ENCODE peak calls at places on chromosomes 13 and 19, in five cellular contexts. O is lower lobe of right lung, R is left ventricle myocardium inferior, C is astrocyte, I is kidney. T is an unnamed sample.
A peak's percentile ranks its signal among the peaks of the same experiment; 100 is the strongest.

GRCh38 chr13:41224113-41225110 is 30.0 kb upstream of the KBTBD7 start:
- DNase-seq in O (no peak), R (no peak), C (peak; percentile 84), I (no peak), T (no peak)

GRCh38 chr13:107586216-107586615 is 629.1 kb downstream of the LIG4 start:
- DNase-seq in O (no peak), R (no peak), C (peak; percentile 22), I (no peak), T (no peak)

GRCh38 chr13:109394311-109394988 is 391.9 kb downstream of the IRS2 start:
- DNase-seq in O (no peak), R (no peak), C (no peak), I (no peak), T (no peak)

GRCh38 chr13:110304256-110304655 is 2.7 kb downstream of the COL4A1 start:
- DNase-seq in O (no peak), R (no peak), C (no peak), I (no peak), T (no peak)

GRCh38 chr13:57557979-57558529 is 73.5 kb upstream of the PCDH17 start:
- DNase-seq in O (no peak), R (no peak), C (no peak), I (no peak), T (no peak)

GRCh38 chr19:52522555-52522954 is 4.9 kb upstream of the ZNF808 start:
- DNase-seq in O (no peak), R (no peak), C (no peak), I (no peak), T (no peak)

GRCh38 chr19:38684078-38684861 is 36.8 kb downstream of the ACTN4 start:
- DNase-seq in O (peak; percentile 80), R (peak; percentile 52), C (peak; percentile 84), I (peak; percentile 89), T (no peak)

GRCh38 chr19:18683955-18684641 is 618 bp downstream of the CRTC1 start:
- DNase-seq in O (no peak), R (no peak), C (no peak), I (no peak), T (no peak)

GRCh38 chr19:21482863-21483276 is 22.5 kb upstream of the ZNF429 start:
- DNase-seq in O (peak; percentile 68), R (peak; percentile 63), C (peak; percentile 3), I (peak; percentile 86), T (peak; percentile 28)

GRCh38 chr13:23558675-23559536 is 11.3 kb upstream of the TNFRSF19 start:
- DNase-seq in O (peak; percentile 71), R (peak; percentile 57), C (peak; percentile 91), I (peak; percentile 76), T (peak; percentile 51)

GRCh38 chr19:8575467-8575997 is 1.7 kb downstream of the MYO1F start:
- DNase-seq in O (no peak), R (no peak), C (peak; percentile 65), I (no peak), T (no peak)

GRCh38 chr19:15448778-15449619 is 757 bp downstream of the WIZ start:
- DNase-seq in O (no peak), R (no peak), C (no peak), I (peak; percentile 87), T (no peak)

GRCh38 chr13:110726726-110727125 is 13.2 kb downstream of the ING1 start:
- DNase-seq in O (no peak), R (no peak), C (no peak), I (no peak), T (no peak)

GRCh38 chr19:45112111-45112827 is 19.3 kb downstream of the PPP1R37 start:
- DNase-seq in O (no peak), R (no peak), C (no peak), I (no peak), T (no peak)

GRCh38 chr13:21872795-21873194 is 201.9 kb downstream of the FGF9 start:
- DNase-seq in O (no peak), R (no peak), C (no peak), I (no peak), T (no peak)

GRCh38 chr13:29991343-29991742 is 140.9 kb upstream of the UBL3 start:
- DNase-seq in O (no peak), R (no peak), C (peak; percentile 98), I (no peak), T (no peak)

GRCh38 chr19:35140207-35140897 is 1.7 kb downstream of the FXYD1 start:
- DNase-seq in O (no peak), R (no peak), C (no peak), I (no peak), T (peak; percentile 24)

GRCh38 chr19:35140898-35141626 is 2.0 kb upstream of the FXYD7 start:
- DNase-seq in O (peak; percentile 96), R (peak; percentile 92), C (peak; percentile 58), I (peak; percentile 98), T (peak; percentile 97)

GRCh38 chr19:35142531-35143230 is 374 bp upstream of the FXYD7 start:
- DNase-seq in O (no peak), R (peak; percentile 40), C (no peak), I (peak; percentile 85), T (peak; percentile 63)

GRCh38 chr19:35143231-35143715 is at the start of gene FXYD7:
- DNase-seq in O (no peak), R (no peak), C (no peak), I (peak; percentile 83), T (peak; percentile 38)

DNA sequence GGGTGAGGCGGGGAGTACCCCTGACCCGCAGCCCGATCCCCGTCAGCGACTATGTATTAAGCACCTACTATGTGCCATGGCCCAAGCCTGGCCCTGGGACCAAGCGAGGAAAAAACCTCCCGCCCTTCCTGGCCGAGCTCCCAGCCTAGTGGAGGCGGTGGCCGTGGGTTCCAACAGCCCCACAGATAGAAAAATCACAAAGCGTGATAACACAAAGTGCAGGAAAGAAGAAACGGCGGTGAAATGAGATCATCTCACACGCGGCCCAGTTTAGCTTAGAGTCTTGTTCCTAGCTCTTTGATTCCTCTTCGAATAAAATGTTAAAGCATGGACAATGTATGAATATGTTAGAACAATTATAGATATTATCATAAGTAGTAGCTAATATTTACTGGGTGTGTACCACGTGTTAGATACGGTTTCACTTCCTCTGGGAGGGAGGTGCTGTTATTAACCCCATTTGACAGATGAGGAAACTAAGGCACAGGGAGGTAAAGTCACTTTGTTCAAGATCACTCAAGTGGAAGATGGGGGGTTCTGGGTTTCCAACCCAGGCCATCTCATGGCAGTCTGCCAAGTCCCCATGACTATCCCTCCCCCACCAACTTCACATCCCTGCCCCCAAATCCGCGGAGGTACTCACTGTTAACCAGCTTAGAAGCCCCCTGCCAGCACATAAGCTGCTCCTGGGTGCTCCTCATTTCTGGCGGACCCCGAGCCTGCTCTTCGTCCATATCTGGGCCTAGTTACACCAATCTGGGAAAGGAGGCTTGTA is 1.2 kb upstream of the FXYD7 start:
- DNase-seq in O (no peak), R (no peak), C (no peak), I (no peak), T (no peak)
- TF ChIP-seq CTCF in O (no peak), R (no peak), C (no peak), I (no peak), T (no peak)

GRCh38 chr13:45870232-45870631 is 18.7 kb upstream of the SIAH3 start:
- DNase-seq in O (no peak), R (peak; percentile 23), C (no peak), I (no peak), T (peak; percentile 33)

GRCh38 chr13:45863716-45864590 is 12.4 kb upstream of the SIAH3 start:
- DNase-seq in O (no peak), R (no peak), C (no peak), I (no peak), T (no peak)

GRCh38 chr13:45861352-45861751 is 9.8 kb upstream of the SIAH3 start:
- DNase-seq in O (no peak), R (no peak), C (no peak), I (no peak), T (no peak)

GRCh38 chr13:45860240-45860639 is 8.7 kb upstream of the SIAH3 start:
- DNase-seq in O (no peak), R (no peak), C (no peak), I (no peak), T (no peak)

DNA sequence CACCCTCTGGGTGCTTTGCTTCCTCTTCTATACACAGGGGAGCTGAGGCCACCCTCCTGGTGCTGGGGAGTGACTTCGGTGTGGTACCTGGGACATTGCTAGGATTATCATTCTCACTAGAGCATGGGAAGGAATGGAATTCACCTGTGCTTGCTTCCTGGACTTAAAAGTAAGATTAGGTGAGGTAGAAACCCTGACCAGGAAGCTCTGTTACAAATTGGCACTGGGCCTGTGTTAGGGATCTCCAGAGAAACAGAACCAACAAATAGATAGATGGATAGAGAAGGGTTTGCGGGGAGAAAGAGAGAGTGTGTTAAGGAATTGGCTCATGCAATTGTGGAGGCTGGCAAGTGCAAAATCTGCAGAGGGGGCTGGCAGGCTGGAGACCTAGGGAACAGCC is 13.9 kb upstream of the SIAH3 start:
- DNase-seq in O (no peak), R (no peak), C (no peak), I (no peak), T (no peak)
- H3K4me1 ChIP-seq in O (no peaks in the 10 kb centered on the region), R (peaks cover 7% of the 10 kb centered on the region), C (peaks cover 10% of the 10 kb centered on the region), I (no peaks in the 10 kb centered on the region), T (peaks cover 3% of the 10 kb centered on the region)

GRCh38 chr13:113813070-113813748 is 50.7 kb downstream of the GAS6 start:
- DNase-seq in O (no peak), R (no peak), C (no peak), I (no peak), T (no peak)

GRCh38 chr13:113816248-113816924 is 47.5 kb downstream of the GAS6 start:
- DNase-seq in O (no peak), R (no peak), C (no peak), I (no peak), T (no peak)

GRCh38 chr13:113813749-113814434 is 50.0 kb downstream of the GAS6 start:
- DNase-seq in O (no peak), R (no peak), C (peak; percentile 24), I (no peak), T (no peak)

GRCh38 chr13:113815151-113816058 is 48.5 kb downstream of the GAS6 start:
- DNase-seq in O (no peak), R (no peak), C (no peak), I (no peak), T (no peak)

DNA sequence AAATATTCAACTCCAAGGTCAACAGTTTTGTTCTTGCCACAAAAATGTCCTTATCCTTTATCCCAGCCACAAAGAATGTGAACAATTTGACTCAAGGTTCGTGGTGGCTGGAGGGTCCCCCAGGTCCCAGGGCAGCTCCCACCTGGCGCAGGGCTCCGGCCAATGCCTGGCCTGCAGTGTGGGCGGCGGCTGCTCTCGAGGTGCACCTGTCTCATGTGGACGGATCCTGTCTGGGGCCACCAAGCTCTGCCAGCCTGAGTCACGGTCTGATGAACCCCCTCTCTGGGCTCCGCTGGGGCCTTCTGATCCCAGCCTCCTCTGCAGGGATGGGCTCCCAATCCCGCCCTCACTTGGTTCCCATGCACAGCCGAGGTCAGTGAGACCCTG is 49.4 kb downstream of the GAS6 start:
- DNase-seq in O (no peak), R (no peak), C (peak; percentile 72), I (no peak), T (no peak)
- H3K27ac ChIP-seq in O (peak overlapping the region; percentile 54), R (no peak overlapping the region), C (no peak overlapping the region), I (no peak overlapping the region), T (no peak overlapping the region)

DNA sequence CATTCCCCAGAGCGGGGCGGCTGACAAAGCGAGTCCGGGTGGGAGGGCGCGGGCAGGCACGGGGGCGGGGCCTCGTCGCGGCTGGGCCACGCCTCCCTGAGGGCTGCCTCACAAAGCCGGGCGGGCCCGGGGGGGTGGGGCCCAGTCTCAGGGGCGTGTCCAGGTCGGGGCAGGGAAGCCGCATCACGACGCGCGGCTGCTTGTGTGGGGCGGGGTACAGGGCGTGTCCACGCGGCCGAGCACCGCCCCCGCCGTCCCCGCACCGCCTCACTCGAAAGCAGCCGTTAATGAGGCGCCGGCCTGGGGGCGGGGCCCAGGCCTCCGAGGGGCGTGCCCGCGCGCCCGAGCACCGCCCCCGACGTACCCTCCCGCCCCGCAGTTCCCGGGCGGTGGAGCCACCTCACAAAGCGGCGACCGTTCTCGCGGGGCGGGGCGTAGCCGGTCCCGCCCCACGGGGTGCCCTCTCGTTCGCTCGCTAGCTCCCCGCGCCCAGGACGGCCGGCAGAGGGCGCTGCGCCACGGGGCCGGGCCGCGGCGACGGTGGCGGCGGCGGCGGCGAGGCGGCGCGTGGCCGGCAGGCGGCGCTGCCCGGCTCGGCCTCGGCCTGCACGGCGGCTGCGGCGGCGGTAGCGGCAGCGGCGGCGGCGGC is at the start of gene CARM1:
- DNase-seq in O (peak; percentile 99), R (peak; percentile 99), C (peak; percentile 86), I (peak; percentile 100), T (peak; percentile 100)
- TF ChIP-seq CTCF in O (peak; percentile 59), R (peak; percentile 71), C (no peak), I (peak; percentile 96), T (peak; percentile 57)

T was measured in heart right ventricle.